ENCODE peak calls at places on chromosomes 1 and 21, in six cellular contexts. E is pancreas; M is IMR-90; Q is CD8-positive, alpha-beta T cell; I is A673; U is neural progenitor cell. O is an unnamed sample.

GRCh38 chr1:214570442-214570841 is 19.0 kb upstream of the PTPN14 start:
- DNase-seq in E (no peak), M (peak), Q (no peak), I (no peak), U (no peak), O (peak)

GRCh38 chr1:213905315-213905714 is 82.5 kb upstream of the PROX1 start:
- DNase-seq in E (no peak), M (no peak), Q (no peak), I (no peak), U (no peak), O (no peak)

GRCh38 chr1:77539510-77540142 is 142.8 kb downstream of the ZZZ3 start:
- DNase-seq in E (no peak), M (peak), Q (no peak), I (peak), U (peak), O (peak)

GRCh38 chr1:201216395-201217085 is 25.9 kb downstream of the IGFN1 start:
- DNase-seq in E (peak), M (no peak), Q (no peak), I (no peak), U (no peak), O (no peak)

GRCh38 chr1:222182641-222183040 is 365.3 kb downstream of the HHIPL2 start:
- DNase-seq in E (no peak), M (peak), Q (no peak), I (no peak), U (no peak), O (no peak)

GRCh38 chr1:48889615-48890014 is 112.9 kb upstream of the BEND5 start:
- DNase-seq in E (no peak), M (no peak), Q (no peak), I (no peak), U (no peak), O (no peak)

GRCh38 chr1:211133841-211134669 is at the start of gene KCNH1:
- DNase-seq in E (peak), M (peak), Q (peak), I (peak), U (peak), O (peak)

GRCh38 chr1:53765656-53766055 is 26.7 kb upstream of the GLIS1 start:
- DNase-seq in E (no peak), M (peak), Q (no peak), I (peak), U (no peak), O (peak)

GRCh38 chr1:12587981-12588620 is 29.9 kb downstream of the DHRS3 start:
- DNase-seq in E (no peak), M (peak), Q (no peak), I (no peak), U (no peak), O (peak)

GRCh38 chr1:172470149-172470548 is 26.3 kb upstream of the PIGC start:
- DNase-seq in E (no peak), M (no peak), Q (no peak), I (no peak), U (no peak), O (no peak)

GRCh38 chr1:4107291-4107690 is 207.2 kb upstream of the C1orf174 start:
- DNase-seq in E (no peak), M (no peak), Q (no peak), I (no peak), U (no peak), O (no peak)

GRCh38 chr21:34983680-34984086 is 65.4 kb downstream of the RUNX1 start:
- DNase-seq in E (no peak), M (peak), Q (peak), I (no peak), U (no peak), O (peak)

GRCh38 chr1:210373878-210374599 is 45.3 kb downstream of the HHAT start:
- DNase-seq in E (peak), M (peak), Q (peak), I (peak), U (peak), O (peak)

GRCh38 chr1:167599839-167600581 is 30.0 kb upstream of the RCSD1 start:
- DNase-seq in E (peak), M (peak), Q (peak), I (peak), U (no peak), O (peak)

GRCh38 chr1:179230251-179230650 is 774 bp upstream of the ABL2 start:
- DNase-seq in E (no peak), M (peak), Q (no peak), I (no peak), U (no peak), O (peak)

DNA sequence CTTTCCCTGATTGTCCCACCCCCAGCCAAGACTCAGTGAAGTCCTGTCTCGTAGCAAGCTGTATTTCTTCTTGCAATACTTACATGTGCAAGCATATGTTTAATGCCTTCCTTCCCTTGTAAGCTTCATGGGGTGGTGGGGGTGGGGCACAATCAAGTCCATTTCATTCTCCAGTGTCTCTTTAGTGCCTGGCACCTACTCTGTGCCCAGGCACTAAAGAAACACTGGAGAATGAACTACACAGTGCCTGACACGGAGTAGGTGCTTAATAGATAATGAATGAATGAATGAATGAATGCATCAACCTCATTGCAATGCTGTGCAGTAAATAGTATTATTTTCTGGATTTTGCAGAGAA is 143.0 kb downstream of the PLPP3 start:
- DNase-seq in E (no peak), M (no peak), Q (no peak), I (no peak), U (no peak), O (no peak)
- TF ChIP-seq CTCF in E (no peak), M (no peak), Q (no peak), I (no peak), U (no peak), O (no peak)

GRCh38 chr1:116769561-116769977 is 15.3 kb downstream of the CD2 start:
- DNase-seq in E (no peak), M (no peak), Q (peak), I (no peak), U (no peak), O (peak)
- H3K4me3 ChIP-seq in E (no peak), M (no peak), Q (no peak), I (no peak), U (no peak), O (no peak)

GRCh38 chr1:107480548-107480947 is 339.7 kb downstream of the NTNG1 start:
- DNase-seq in E (no peak), M (no peak), Q (no peak), I (no peak), U (no peak), O (peak)

GRCh38 chr1:107474877-107475612 is 334.2 kb downstream of the NTNG1 start:
- DNase-seq in E (no peak), M (peak), Q (no peak), I (no peak), U (peak), O (peak)

GRCh38 chr1:107479865-107480264 is 339.0 kb downstream of the NTNG1 start:
- DNase-seq in E (no peak), M (no peak), Q (no peak), I (no peak), U (no peak), O (no peak)

GRCh38 chr1:107473065-107473464 is 332.2 kb downstream of the NTNG1 start:
- DNase-seq in E (no peak), M (no peak), Q (no peak), I (no peak), U (no peak), O (no peak)

GRCh38 chr1:107477233-107477632 is 336.4 kb downstream of the NTNG1 start:
- DNase-seq in E (no peak), M (no peak), Q (no peak), I (peak), U (no peak), O (no peak)
- TF ChIP-seq CTCF in E (no peak), M (no peak), Q (no peak), I (peak), U (peak), O (peak)

GRCh38 chr1:56644064-56644940 is 812 bp upstream of the PRKAA2 start:
- DNase-seq in E (no peak), M (peak), Q (peak), I (no peak), U (peak), O (peak)

GRCh38 chr1:56645663-56646330 is 683 bp downstream of the PRKAA2 start:
- DNase-seq in E (peak), M (no peak), Q (no peak), I (no peak), U (peak), O (peak)

GRCh38 chr1:56648546-56648945 is 3.4 kb downstream of the PRKAA2 start:
- DNase-seq in E (no peak), M (no peak), Q (no peak), I (no peak), U (no peak), O (no peak)

GRCh38 chr1:56644941-56645662 is at the start of gene PRKAA2:
- DNase-seq in E (peak), M (peak), Q (no peak), I (peak), U (peak), O (no peak)

GRCh38 chr1:56647106-56647505 is 2.0 kb downstream of the PRKAA2 start:
- DNase-seq in E (no peak), M (no peak), Q (no peak), I (no peak), U (no peak), O (no peak)
- H3K4me3 ChIP-seq in E (no peak), M (no peak), Q (no peak), I (no peak), U (peak), O (no peak)

DNA sequence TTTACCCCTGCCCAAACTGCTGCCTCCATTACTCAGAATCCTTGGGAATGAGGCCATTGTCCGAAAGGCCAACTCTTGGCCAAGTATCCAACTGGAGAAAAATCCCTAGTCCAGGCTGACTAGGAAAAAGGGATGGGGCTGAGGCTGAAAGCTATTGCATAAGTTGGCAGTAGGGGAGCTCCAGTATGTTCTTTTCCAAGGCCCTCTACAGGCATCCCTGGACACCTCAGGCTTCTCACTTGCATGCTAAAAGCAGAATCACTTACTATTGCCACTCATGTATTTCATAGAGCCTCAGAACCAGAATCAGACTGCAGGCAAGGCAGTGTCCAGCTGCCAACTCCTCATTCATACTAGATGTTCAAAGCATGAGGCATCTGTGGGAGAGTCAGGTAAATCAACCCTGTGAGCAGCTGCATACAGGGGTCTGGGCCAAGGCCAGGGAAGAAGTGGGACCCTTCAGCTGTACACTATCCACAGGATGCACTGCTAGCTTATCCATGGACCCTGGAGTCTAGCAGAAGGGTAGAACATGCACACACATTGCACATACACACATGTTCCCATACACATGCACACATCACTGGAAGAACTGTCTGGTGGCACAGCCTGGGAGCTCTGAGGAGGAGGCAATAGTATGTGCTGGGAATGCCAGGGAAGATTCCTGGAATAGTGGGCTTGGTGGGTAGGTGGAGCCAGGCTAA is 195.3 kb downstream of the C1orf94 start:
- DNase-seq in E (no peak), M (no peak), Q (no peak), I (no peak), U (no peak), O (no peak)
- TF ChIP-seq CTCF in E (no peak), M (no peak), Q (no peak), I (no peak), U (no peak), O (no peak)

DNA sequence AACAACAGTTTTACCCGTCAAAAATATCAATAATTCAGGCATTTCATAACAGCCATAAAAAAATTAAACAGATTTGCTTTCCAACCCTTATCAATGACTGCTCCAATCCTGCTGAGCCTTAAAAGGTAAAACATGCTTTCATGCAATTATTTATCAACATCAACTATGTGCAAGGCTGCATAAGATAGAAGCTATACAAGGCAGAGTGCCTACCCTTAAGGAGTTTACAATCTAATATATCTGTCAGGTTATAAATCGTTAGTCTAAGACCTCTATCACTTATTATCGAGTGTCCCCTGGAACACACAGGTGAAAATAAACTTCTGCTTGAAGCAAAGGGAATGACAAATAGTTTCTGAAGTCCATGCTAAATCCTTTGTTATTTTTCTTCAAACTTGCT is 1.8 kb downstream of the ERRFI1 start:
- DNase-seq in E (no peak), M (no peak), Q (no peak), I (no peak), U (no peak), O (peak)
- H3K4me3 ChIP-seq in E (peak), M (peak), Q (no peak), I (peak), U (peak), O (peak)

GRCh38 chr1:202704601-202705000 is 5.7 kb downstream of the SYT2 start:
- DNase-seq in E (no peak), M (no peak), Q (no peak), I (no peak), U (no peak), O (no peak)
- TF ChIP-seq CTCF in E (no peak), M (no peak), Q (no peak), I (no peak), U (no peak), O (no peak)